ENCODE peak calls at places on chromosomes 13 and 19, in eight cellular contexts. One of them, this sample, is unnamed.

GRCh38 chr19:604355-604754 is 14.7 kb downstream of the HCN2 start:
- DNase-seq in AG10803: no peak
- DNase-seq in brain microvascular endothelial cell: no peak
- DNase-seq in stomach: no peak
- DNase-seq in fibroblast of lung: no peak
- DNase-seq in GM23338: no peak
- DNase-seq in AG09309: no peak
- DNase-seq in thyroid gland: no peak
- DNase-seq in this sample: peak

GRCh38 chr13:42041684-42042035 is 6.8 kb upstream of the DGKH start:
- DNase-seq in fibroblast of lung: peak
- DNase-seq in AG10803: peak
- DNase-seq in brain microvascular endothelial cell: peak
- DNase-seq in thyroid gland: peak
- DNase-seq in AG09309: no peak
- DNase-seq in stomach: peak
- DNase-seq in GM23338: peak
- DNase-seq in this sample: peak

GRCh38 chr13:86757236-86757978 is 913.8 kb upstream of the SLITRK5 start:
- DNase-seq in brain microvascular endothelial cell: no peak
- DNase-seq in stomach: no peak
- DNase-seq in GM23338: peak
- DNase-seq in fibroblast of lung: peak
- DNase-seq in thyroid gland: no peak
- DNase-seq in AG10803: no peak
- DNase-seq in AG09309: no peak
- DNase-seq in this sample: no peak

GRCh38 chr19:12229990-12230389 is 64.7 kb downstream of the ZNF44 start:
- DNase-seq in AG09309: no peak
- DNase-seq in brain microvascular endothelial cell: no peak
- DNase-seq in stomach: no peak
- DNase-seq in AG10803: no peak
- DNase-seq in GM23338: no peak
- DNase-seq in thyroid gland: no peak
- DNase-seq in fibroblast of lung: no peak
- DNase-seq in this sample: no peak

GRCh38 chr19:972281-972680 is 11.9 kb upstream of the WDR18 start:
- DNase-seq in AG10803: no peak
- DNase-seq in thyroid gland: no peak
- DNase-seq in GM23338: no peak
- DNase-seq in stomach: no peak
- DNase-seq in brain microvascular endothelial cell: no peak
- DNase-seq in AG09309: no peak
- DNase-seq in fibroblast of lung: no peak
- DNase-seq in this sample: no peak

GRCh38 chr19:41951686-41952172 is 7.4 kb downstream of the RABAC1 start:
- DNase-seq in GM23338: peak
- DNase-seq in brain microvascular endothelial cell: peak
- DNase-seq in stomach: peak
- DNase-seq in AG10803: peak
- DNase-seq in fibroblast of lung: peak
- DNase-seq in thyroid gland: peak
- DNase-seq in AG09309: no peak
- DNase-seq in this sample: peak

GRCh38 chr13:23007430-23007829 is 173.3 kb upstream of the SGCG start:
- DNase-seq in brain microvascular endothelial cell: no peak
- DNase-seq in AG09309: no peak
- DNase-seq in GM23338: no peak
- DNase-seq in AG10803: no peak
- DNase-seq in thyroid gland: no peak
- DNase-seq in stomach: no peak
- DNase-seq in fibroblast of lung: no peak
- DNase-seq in this sample: no peak

GRCh38 chr19:16814526-16815100 is 14.6 kb upstream of the SIN3B start:
- DNase-seq in thyroid gland: no peak
- DNase-seq in stomach: no peak
- DNase-seq in fibroblast of lung: peak
- DNase-seq in AG10803: peak
- DNase-seq in AG09309: no peak
- DNase-seq in GM23338: peak
- DNase-seq in brain microvascular endothelial cell: peak
- DNase-seq in this sample: no peak

GRCh38 chr13:75703768-75704167 is 67.6 kb downstream of the LMO7 start:
- DNase-seq in AG10803: no peak
- DNase-seq in AG09309: no peak
- DNase-seq in thyroid gland: no peak
- DNase-seq in stomach: no peak
- DNase-seq in fibroblast of lung: no peak
- DNase-seq in GM23338: no peak
- DNase-seq in brain microvascular endothelial cell: no peak
- DNase-seq in this sample: no peak

GRCh38 chr13:74768521-74769090 is 634.4 kb upstream of the KLF12 start:
- DNase-seq in fibroblast of lung: no peak
- DNase-seq in thyroid gland: no peak
- DNase-seq in AG09309: peak
- DNase-seq in AG10803: no peak
- DNase-seq in stomach: no peak
- DNase-seq in GM23338: no peak
- DNase-seq in brain microvascular endothelial cell: no peak
- DNase-seq in this sample: no peak

GRCh38 chr19:12270854-12271253 is 23.8 kb downstream of the ZNF44 start:
- DNase-seq in stomach: no peak
- DNase-seq in thyroid gland: no peak
- DNase-seq in brain microvascular endothelial cell: no peak
- DNase-seq in AG09309: no peak
- DNase-seq in GM23338: no peak
- DNase-seq in fibroblast of lung: no peak
- DNase-seq in AG10803: no peak
- DNase-seq in this sample: no peak

GRCh38 chr13:43319617-43320444 is 296.4 kb downstream of the DNAJC15 start:
- DNase-seq in stomach: no peak
- DNase-seq in GM23338: peak
- DNase-seq in brain microvascular endothelial cell: no peak
- DNase-seq in AG10803: no peak
- DNase-seq in AG09309: no peak
- DNase-seq in thyroid gland: no peak
- DNase-seq in fibroblast of lung: peak
- DNase-seq in this sample: no peak

GRCh38 chr13:110388141-110388943 is 81.3 kb downstream of the COL4A2 start:
- DNase-seq in GM23338: peak
- DNase-seq in fibroblast of lung: peak
- DNase-seq in brain microvascular endothelial cell: peak
- DNase-seq in thyroid gland: peak
- DNase-seq in AG10803: peak
- DNase-seq in stomach: no peak
- DNase-seq in AG09309: no peak
- DNase-seq in this sample: peak

GRCh38 chr19:38831142-38831605 is 420 bp downstream of the ECH1 start:
- DNase-seq in AG10803: peak
- DNase-seq in fibroblast of lung: peak
- DNase-seq in brain microvascular endothelial cell: peak
- DNase-seq in stomach: peak
- DNase-seq in GM23338: peak
- DNase-seq in thyroid gland: peak
- DNase-seq in AG09309: peak
- DNase-seq in this sample: peak

GRCh38 chr19:21321996-21322395 is 7.2 kb downstream of the ZNF708 start:
- DNase-seq in AG10803: peak
- DNase-seq in AG09309: no peak
- DNase-seq in fibroblast of lung: peak
- DNase-seq in stomach: no peak
- DNase-seq in brain microvascular endothelial cell: peak
- DNase-seq in GM23338: no peak
- DNase-seq in thyroid gland: no peak
- DNase-seq in this sample: no peak

GRCh38 chr13:81686877-81687276 is 1346.0 kb upstream of the SPRY2 start:
- DNase-seq in AG10803: no peak
- DNase-seq in thyroid gland: no peak
- DNase-seq in brain microvascular endothelial cell: no peak
- DNase-seq in stomach: no peak
- DNase-seq in GM23338: no peak
- DNase-seq in AG09309: no peak
- DNase-seq in fibroblast of lung: peak
- DNase-seq in this sample: peak

GRCh38 chr19:4624733-4625362 is 14.5 kb upstream of the TNFAIP8L1 start:
- DNase-seq in GM23338: peak
- DNase-seq in brain microvascular endothelial cell: no peak
- DNase-seq in fibroblast of lung: no peak
- DNase-seq in AG09309: no peak
- DNase-seq in stomach: no peak
- DNase-seq in AG10803: peak
- DNase-seq in thyroid gland: no peak
- DNase-seq in this sample: peak

GRCh38 chr19:39428309-39429112 is 7.2 kb downstream of the RPS16 start:
- DNase-seq in thyroid gland: peak
- DNase-seq in fibroblast of lung: peak
- DNase-seq in AG09309: peak
- DNase-seq in GM23338: peak
- DNase-seq in stomach: peak
- DNase-seq in brain microvascular endothelial cell: peak
- DNase-seq in AG10803: peak
- DNase-seq in this sample: no peak

GRCh38 chr19:16258440-16258903 is 60.8 kb downstream of the AP1M1 start:
- DNase-seq in GM23338: no peak
- DNase-seq in stomach: peak
- DNase-seq in fibroblast of lung: no peak
- DNase-seq in brain microvascular endothelial cell: peak
- DNase-seq in AG09309: no peak
- DNase-seq in AG10803: no peak
- DNase-seq in thyroid gland: peak
- DNase-seq in this sample: no peak

DNA sequence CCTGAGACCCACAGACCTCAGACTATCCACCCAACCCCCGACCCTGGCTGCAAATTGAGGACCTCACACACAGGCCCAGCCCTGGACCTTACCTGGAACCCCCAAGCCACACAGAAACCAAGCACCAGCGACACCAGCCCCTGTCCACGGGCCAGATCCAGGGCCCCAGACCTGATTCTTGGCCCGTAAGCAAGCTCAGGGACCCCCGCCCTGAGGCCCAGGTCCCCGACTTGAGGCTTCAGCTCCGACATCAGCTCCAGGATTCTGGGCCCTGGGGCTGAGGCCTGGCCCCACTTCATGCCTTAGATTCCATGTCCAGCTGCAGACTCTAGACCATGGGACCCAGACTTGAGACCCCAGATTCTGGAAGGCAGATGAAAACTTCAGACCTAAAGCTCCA is 6.3 kb downstream of the TTYH1 start:
- DNase-seq in thyroid gland: no peak
- DNase-seq in GM23338: no peak
- DNase-seq in fibroblast of lung: no peak
- DNase-seq in stomach: no peak
- DNase-seq in AG09309: no peak
- DNase-seq in AG10803: no peak
- DNase-seq in brain microvascular endothelial cell: no peak
- DNase-seq in this sample: no peak
- H3K4me3 ChIP-seq in thyroid gland: no peak
- H3K4me3 ChIP-seq in GM23338: peak
- H3K4me3 ChIP-seq in fibroblast of lung: no peak
- H3K4me3 ChIP-seq in stomach: no peak
- H3K4me3 ChIP-seq in AG09309: no peak
- H3K4me3 ChIP-seq in AG10803: no peak
- H3K4me3 ChIP-seq in brain microvascular endothelial cell: no peak
- H3K4me3 ChIP-seq in this sample: no peak

GRCh38 chr13:30355405-30355741 is 48.0 kb upstream of the KATNAL1 start:
- DNase-seq in AG09309: no peak
- DNase-seq in AG10803: no peak
- DNase-seq in fibroblast of lung: no peak
- DNase-seq in stomach: peak
- DNase-seq in GM23338: peak
- DNase-seq in thyroid gland: no peak
- DNase-seq in brain microvascular endothelial cell: no peak
- DNase-seq in this sample: peak
- TF ChIP-seq CTCF in AG09309: no peak
- TF ChIP-seq CTCF in AG10803: no peak
- TF ChIP-seq CTCF in fibroblast of lung: peak
- TF ChIP-seq CTCF in stomach: no peak
- TF ChIP-seq CTCF in GM23338: peak
- TF ChIP-seq CTCF in thyroid gland: no peak
- TF ChIP-seq CTCF in brain microvascular endothelial cell: peak
- TF ChIP-seq CTCF in this sample: peak

GRCh38 chr19:57637379-57637778 is 4.4 kb downstream of the ZNF211 start:
- DNase-seq in stomach: no peak
- DNase-seq in AG09309: no peak
- DNase-seq in brain microvascular endothelial cell: no peak
- DNase-seq in GM23338: no peak
- DNase-seq in fibroblast of lung: no peak
- DNase-seq in thyroid gland: no peak
- DNase-seq in AG10803: no peak
- DNase-seq in this sample: no peak
- H3K4me3 ChIP-seq in stomach: no peak
- H3K4me3 ChIP-seq in AG09309: no peak
- H3K4me3 ChIP-seq in brain microvascular endothelial cell: no peak
- H3K4me3 ChIP-seq in GM23338: no peak
- H3K4me3 ChIP-seq in fibroblast of lung: no peak
- H3K4me3 ChIP-seq in thyroid gland: no peak
- H3K4me3 ChIP-seq in AG10803: no peak
- H3K4me3 ChIP-seq in this sample: no peak

GRCh38 chr19:55116232-55117062 is 990 bp downstream of the PPP1R12C start:
- DNase-seq in stomach: peak
- DNase-seq in thyroid gland: peak
- DNase-seq in GM23338: peak
- DNase-seq in fibroblast of lung: peak
- DNase-seq in brain microvascular endothelial cell: peak
- DNase-seq in AG10803: peak
- DNase-seq in AG09309: no peak
- DNase-seq in this sample: peak
- TF ChIP-seq CTCF in stomach: no peak
- TF ChIP-seq CTCF in thyroid gland: no peak
- TF ChIP-seq CTCF in GM23338: no peak
- TF ChIP-seq CTCF in fibroblast of lung: no peak
- TF ChIP-seq CTCF in brain microvascular endothelial cell: no peak
- TF ChIP-seq CTCF in AG10803: peak
- TF ChIP-seq CTCF in AG09309: no peak
- TF ChIP-seq CTCF in this sample: no peak

GRCh38 chr13:113451951-113452421 is 1.3 kb downstream of the ADPRHL1 start:
- DNase-seq in thyroid gland: no peak
- DNase-seq in AG10803: no peak
- DNase-seq in fibroblast of lung: no peak
- DNase-seq in stomach: no peak
- DNase-seq in GM23338: no peak
- DNase-seq in brain microvascular endothelial cell: no peak
- DNase-seq in AG09309: no peak
- DNase-seq in this sample: no peak
- H3K4me3 ChIP-seq in thyroid gland: no peak
- H3K4me3 ChIP-seq in AG10803: no peak
- H3K4me3 ChIP-seq in fibroblast of lung: no peak
- H3K4me3 ChIP-seq in stomach: no peak
- H3K4me3 ChIP-seq in GM23338: no peak
- H3K4me3 ChIP-seq in brain microvascular endothelial cell: no peak
- H3K4me3 ChIP-seq in AG09309: no peak
- H3K4me3 ChIP-seq in this sample: no peak

This sample was measured in BE2C.